ENCODE peak calls at places on chromosomes 7 and 10, in five cellular contexts. B is stimulated activated CD8-positive, alpha-beta memory T cell treated with anti-CD3 and anti-CD28 coated beads, Interleukin-2, amount 100 ng/mL, for 1 hour; N is GM12891; C is adipocyte; Q is memory B cell. V is an unnamed sample.
A peak's percentile ranks its signal among the peaks of the same experiment; 100 is the strongest.

GRCh38 chr10:64116731-64117130 is 595.5 kb downstream of the REEP3 start:
- DNase-seq in B (no peak), N (no peak), C (no peak), Q (no peak), V (no peak)

GRCh38 chr7:78326189-78326588 is 527.6 kb downstream of the PHTF2 start:
- DNase-seq in B (no peak), N (no peak), C (peak; percentile 46), Q (no peak), V (no peak)

GRCh38 chr10:30534465-30535144 is 94.9 kb downstream of the LYZL2 start:
- DNase-seq in B (peak; percentile 42), N (no peak), C (peak; percentile 93), Q (peak; percentile 69), V (peak; percentile 39)

GRCh38 chr10:30820282-30820991 is 190.9 kb upstream of the LYZL2 start:
- DNase-seq in B (no peak), N (no peak), C (peak; percentile 86), Q (no peak), V (no peak)

GRCh38 chr7:22979861-22980260 is 34.1 kb downstream of the HYCC1 start:
- DNase-seq in B (no peak), N (no peak), C (no peak), Q (no peak), V (no peak)

GRCh38 chr7:19670806-19671205 is 38.0 kb downstream of the POLR1F start:
- DNase-seq in B (no peak), N (no peak), C (no peak), Q (no peak), V (no peak)

GRCh38 chr7:1856161-1856965 is 186.3 kb downstream of the ELFN1 start:
- DNase-seq in B (no peak), N (no peak), C (no peak), Q (no peak), V (no peak)

GRCh38 chr7:7181519-7182155 is 707 bp upstream of the C1GALT1 start:
- DNase-seq in B (peak; percentile 5), N (peak; percentile 22), C (peak; percentile 66), Q (peak; percentile 49), V (peak; percentile 46)

GRCh38 chr10:71534552-71535158 is 137.9 kb downstream of the CDH23 start:
- DNase-seq in B (no peak), N (no peak), C (no peak), Q (no peak), V (no peak)

GRCh38 chr7:116445447-116445846 is 54.1 kb upstream of the CAV2 start:
- DNase-seq in B (no peak), N (no peak), C (no peak), Q (no peak), V (no peak)

GRCh38 chr10:113305871-113306270 is 247.0 kb upstream of the HABP2 start:
- DNase-seq in B (no peak), N (no peak), C (peak; percentile 20), Q (no peak), V (no peak)

GRCh38 chr7:75532639-75533038 is 40.5 kb downstream of the SPDYE5 start:
- DNase-seq in B (no peak), N (no peak), C (no peak), Q (no peak), V (no peak)

GRCh38 chr7:154241988-154242387 is 189.8 kb downstream of the DPP6 start:
- DNase-seq in B (no peak), N (no peak), C (no peak), Q (no peak), V (no peak)

GRCh38 chr7:69651101-69651590 is 52.9 kb downstream of the AUTS2 start:
- DNase-seq in B (no peak), N (peak; percentile 35), C (no peak), Q (no peak), V (peak; percentile 10)

GRCh38 chr7:131057524-131058065 is 270.1 kb upstream of the MKLN1 start:
- DNase-seq in B (no peak), N (no peak), C (no peak), Q (no peak), V (no peak)

GRCh38 chr10:31708513-31708912 is 220.1 kb downstream of the ARHGAP12 start:
- DNase-seq in B (no peak), N (no peak), C (no peak), Q (no peak), V (no peak)

GRCh38 chr7:42691030-42691639 is 220.7 kb downstream of the C7orf25 start:
- DNase-seq in B (no peak), N (no peak), C (peak; percentile 78), Q (no peak), V (no peak)

GRCh38 chr7:2670720-2671391 is 17.1 kb upstream of the AMZ1 start:
- DNase-seq in B (peak; percentile 40), N (peak; percentile 86), C (peak; percentile 81), Q (peak; percentile 60), V (peak; percentile 83)

GRCh38 chr7:128940494-128941322 is 3.0 kb downstream of the IRF5 start:
- DNase-seq in B (no peak), N (peak; percentile 84), C (no peak), Q (peak; percentile 81), V (peak; percentile 86)

GRCh38 chr10:52455095-52455494 is 141.0 kb downstream of the DKK1 start:
- DNase-seq in B (no peak), N (no peak), C (no peak), Q (no peak), V (no peak)

GRCh38 chr7:47600199-47601118 is 18.5 kb upstream of the TNS3 start:
- DNase-seq in B (no peak), N (no peak), C (peak; percentile 80), Q (no peak), V (no peak)

GRCh38 chr7:85237721-85238120 is 50.9 kb upstream of the SEMA3D start:
- DNase-seq in B (no peak), N (no peak), C (peak; percentile 40), Q (no peak), V (no peak)

GRCh38 chr10:31929986-31930675 is 1.5 kb upstream of the ARHGAP12 start:
- DNase-seq in B (no peak), N (no peak), C (peak; percentile 36), Q (no peak), V (peak; percentile 23)

GRCh38 chr7:75869776-75870379 is 9.0 kb upstream of the RHBDD2 start:
- DNase-seq in B (no peak), N (no peak), C (no peak), Q (no peak), V (no peak)

GRCh38 chr10:7409732-7410168 is 1.1 kb downstream of the SFMBT2 start:
- DNase-seq in B (no peak), N (no peak), C (no peak), Q (no peak), V (no peak)

GRCh38 chr7:66921918-66922486 is 977 bp downstream of the TMEM248 start:
- DNase-seq in B (no peak), N (no peak), C (no peak), Q (no peak), V (no peak)

V was measured in GM19239.